ENCODE peak calls at places on chromosomes 5 and 9, in eight cellular contexts. S is kidney; T is heart left ventricle; Q is effector memory CD4-positive, alpha-beta T cell; R is tibial nerve; P is sigmoid colon; C is SK-N-SH; B is colonic mucosa. G is an unnamed sample.

GRCh38 chr5:77893225-77893860 is 117.2 kb upstream of the TBCA start:
- DNase-seq in R (no peak), C (no peak), T (no peak), P (no peak), B (peak; percentile 27), S (no peak), Q (no peak), G (no peak)

GRCh38 chr9:93183663-93184438 is at the start of gene WNK2:
- DNase-seq in P (no peak), R (no peak), C (peak; percentile 96), T (no peak), S (peak; percentile 67), Q (peak; percentile 17), B (peak; percentile 63), G (no peak)

GRCh38 chr5:81748556-81748955 is 2.3 kb downstream of the SSBP2 start:
- DNase-seq in S (no peak), T (no peak), C (no peak), R (no peak), Q (no peak), P (no peak), B (no peak), G (no peak)

GRCh38 chr5:134524826-134525686 is at the start of gene JADE2:
- DNase-seq in P (peak; percentile 89), B (peak; percentile 79), R (peak; percentile 64), T (peak; percentile 72), C (peak; percentile 86), Q (peak; percentile 74), S (peak; percentile 95), G (peak; percentile 78)

GRCh38 chr5:96548941-96549340 is 113.2 kb upstream of the CAST start:
- DNase-seq in Q (no peak), T (no peak), B (no peak), S (no peak), P (no peak), R (no peak), C (peak; percentile 16), G (no peak)

GRCh38 chr5:173056783-173057061 is 570 bp downstream of the CREBRF start:
- DNase-seq in R (no peak), B (no peak), S (no peak), C (peak; percentile 88), T (no peak), Q (no peak), P (no peak), G (no peak)

GRCh38 chr5:97182571-97183099 is 412 bp downstream of the RIOK2 start:
- DNase-seq in B (no peak), P (no peak), C (peak; percentile 8), R (no peak), Q (no peak), T (no peak), S (no peak), G (no peak)

GRCh38 chr5:93721045-93721444 is 20.4 kb downstream of the POU5F2 start:
- DNase-seq in T (no peak), B (no peak), C (no peak), Q (no peak), P (no peak), S (no peak), R (no peak), G (no peak)

GRCh38 chr9:76687861-76688374 is 76.3 kb upstream of the PCA3 start:
- DNase-seq in P (no peak), T (no peak), R (no peak), B (no peak), Q (no peak), S (no peak), C (no peak), G (no peak)

GRCh38 chr9:113695901-113696300 is 180.2 kb upstream of the ZNF618 start:
- DNase-seq in T (no peak), B (no peak), S (no peak), P (no peak), C (no peak), Q (no peak), R (no peak), G (no peak)

GRCh38 chr5:82346376-82347212 is 68.4 kb upstream of the RPS23 start:
- DNase-seq in P (no peak), C (no peak), T (no peak), R (no peak), B (no peak), Q (no peak), S (peak; percentile 67), G (no peak)

GRCh38 chr5:133738271-133738670 is 125.9 kb upstream of the FSTL4 start:
- DNase-seq in T (peak; percentile 0), S (no peak), B (no peak), C (no peak), Q (no peak), R (no peak), P (no peak), G (no peak)

DNA sequence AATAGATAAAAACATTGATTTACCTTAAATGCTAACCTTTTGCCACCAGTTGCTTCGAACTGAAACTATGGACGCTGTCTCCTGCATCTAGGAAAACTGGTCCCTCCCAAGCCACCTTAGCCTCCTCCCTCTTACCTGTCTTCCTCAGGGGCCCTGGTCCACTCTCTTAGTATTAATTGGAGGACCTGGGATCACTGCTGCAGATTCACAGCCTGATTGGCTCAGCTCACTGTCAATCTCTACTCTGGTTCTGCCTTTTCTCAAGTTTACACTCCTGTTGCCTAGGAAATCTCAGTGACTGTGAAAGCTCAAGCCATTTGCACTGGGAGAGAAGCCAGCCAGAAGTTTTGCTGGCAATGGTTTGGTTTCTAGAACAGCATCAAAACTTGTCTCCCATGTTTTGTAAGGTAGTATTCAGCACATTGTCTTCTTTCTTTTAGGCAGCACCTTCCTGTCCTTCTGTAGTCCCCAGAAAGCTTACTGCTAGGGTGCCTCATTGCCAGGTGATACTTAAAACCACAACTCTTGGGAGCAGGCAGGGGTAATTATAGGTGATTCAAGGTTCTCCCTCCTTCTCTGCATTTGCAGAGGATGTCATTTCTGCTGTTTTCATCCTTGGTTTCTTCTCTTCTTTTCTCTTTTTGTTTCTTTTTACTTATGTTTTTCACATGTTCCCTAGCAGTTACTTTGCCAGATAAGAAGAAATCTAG is at the start of gene CAPSL:
- DNase-seq in B (peak; percentile 27), R (peak; percentile 12), Q (no peak), T (no peak), S (no peak), C (peak; percentile 24), P (peak; percentile 68), G (no peak)
- H3K4me3 ChIP-seq in B (no peak within 1 kb of the TSS), R (no peak within 1 kb of the TSS), Q (no peak within 1 kb of the TSS), T (no peak within 1 kb of the TSS), S (peak within 1 kb of the TSS; percentile 42), C (no peak within 1 kb of the TSS), P (no peak within 1 kb of the TSS), G (no peak within 1 kb of the TSS)

DNA sequence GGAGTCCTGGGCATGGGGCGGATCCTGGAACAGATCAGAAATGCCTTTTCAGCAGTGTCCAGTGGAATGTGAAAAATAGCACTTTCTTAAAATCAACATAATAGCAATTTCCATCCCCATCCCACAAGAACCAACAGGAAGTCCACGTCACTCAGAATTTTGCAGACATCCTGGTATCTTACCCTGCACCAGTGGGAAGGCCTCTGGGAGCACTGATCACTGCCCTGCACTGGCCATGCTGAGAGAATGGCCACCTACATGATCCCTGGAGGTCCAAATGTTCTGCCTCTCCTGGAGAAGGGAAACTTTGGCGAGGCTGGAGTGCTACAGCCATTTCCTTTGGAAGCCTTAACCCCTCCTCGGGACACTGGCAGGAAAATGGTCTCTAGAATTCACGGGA is 173.8 kb downstream of the SGCD start:
- DNase-seq in R (no peak), Q (no peak), S (no peak), C (no peak), T (no peak), B (no peak), P (no peak), G (no peak)
- H3K36me3 ChIP-seq in R (no peaks in the 10 kb centered on the region), Q (no peaks in the 10 kb centered on the region), S (no peaks in the 10 kb centered on the region), C (no peaks in the 10 kb centered on the region), T (no peaks in the 10 kb centered on the region), B (no peaks in the 10 kb centered on the region), P (no peaks in the 10 kb centered on the region), G (no peaks in the 10 kb centered on the region)

DNA sequence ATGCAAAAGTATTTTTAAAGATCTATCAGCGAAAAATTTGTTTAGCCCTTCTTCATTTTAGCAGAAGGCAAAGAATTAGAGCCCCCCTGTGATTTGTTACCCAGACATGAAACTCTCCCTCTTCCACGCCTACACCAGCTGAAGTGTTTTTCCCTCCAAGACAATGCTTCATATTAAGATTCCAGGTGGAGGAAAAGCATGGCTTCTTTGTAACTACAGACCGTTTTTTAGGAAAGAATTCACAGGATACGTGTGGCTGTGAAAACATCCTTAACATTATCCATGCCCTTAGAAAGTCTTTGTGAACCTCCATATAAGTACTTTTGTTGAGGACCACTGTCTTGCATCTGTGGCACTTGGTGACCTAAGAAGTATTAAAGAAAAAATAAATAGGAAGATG is 121.8 kb upstream of the MTAP start:
- DNase-seq in S (no peak), B (no peak), P (no peak), T (no peak), C (no peak), Q (no peak), R (no peak), G (no peak)
- H3K4me1 ChIP-seq in S (no peaks in the 10 kb centered on the region), B (no peaks in the 10 kb centered on the region), P (no peaks in the 10 kb centered on the region), T (no peaks in the 10 kb centered on the region), C (no peaks in the 10 kb centered on the region), Q (no peaks in the 10 kb centered on the region), R (no peaks in the 10 kb centered on the region), G (no peaks in the 10 kb centered on the region)

GRCh38 chr9:23779220-23779619 is 46.8 kb downstream of the ELAVL2 start:
- DNase-seq in T (no peak), C (no peak), S (no peak), R (no peak), B (peak; percentile 45), P (no peak), Q (no peak), G (no peak)
- H3K4me3 ChIP-seq in T (no peak overlapping the region), C (no peak overlapping the region), S (no peak overlapping the region), R (no peak overlapping the region), B (no peak overlapping the region), P (no peak overlapping the region), Q (no peak overlapping the region), G (no peak overlapping the region)

GRCh38 chr5:175508896-175509295 is 30.5 kb downstream of the SFXN1 start:
- DNase-seq in C (no peak), S (no peak), R (no peak), Q (no peak), B (no peak), T (no peak), P (no peak), G (no peak)

GRCh38 chr5:175513726-175514125 is 35.4 kb downstream of the SFXN1 start:
- DNase-seq in B (no peak), Q (no peak), C (no peak), R (no peak), S (no peak), T (no peak), P (no peak), G (no peak)

GRCh38 chr5:175517824-175518450 is 39.6 kb downstream of the SFXN1 start:
- DNase-seq in P (no peak), T (no peak), R (no peak), Q (peak; percentile 14), C (no peak), B (no peak), S (no peak), G (no peak)

GRCh38 chr5:175516933-175517823 is 38.8 kb downstream of the SFXN1 start:
- DNase-seq in T (no peak), C (no peak), P (no peak), R (no peak), Q (no peak), B (no peak), S (no peak), G (no peak)

DNA sequence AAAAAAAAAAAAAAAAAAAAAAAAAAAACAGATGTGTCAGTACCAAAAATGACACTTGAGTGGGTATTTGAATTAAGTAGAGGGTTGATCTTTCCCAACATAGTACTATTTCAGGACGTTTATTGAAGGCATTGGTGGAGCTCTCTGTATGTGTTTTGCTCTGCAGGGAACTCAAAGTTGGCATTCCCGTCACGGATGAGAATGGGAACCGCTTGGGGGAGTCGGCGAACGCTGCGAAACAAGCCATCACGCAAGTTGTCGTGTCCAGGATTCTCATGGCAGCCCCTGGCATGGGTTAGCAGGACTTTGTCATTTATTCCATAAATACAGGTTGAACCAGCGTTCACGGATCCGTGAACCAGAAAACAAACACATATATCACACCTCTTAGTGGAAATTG is 34.9 kb downstream of the SFXN1 start:
- DNase-seq in C (no peak), Q (no peak), B (no peak), T (no peak), R (no peak), P (no peak), S (no peak), G (no peak)
- H3K36me3 ChIP-seq in C (peaks cover 88% of the 10 kb centered on the region), Q (peaks cover 58% of the 10 kb centered on the region), B (peaks cover 17% of the 10 kb centered on the region), T (peaks cover 35% of the 10 kb centered on the region), R (no peaks in the 10 kb centered on the region), P (peaks cover 24% of the 10 kb centered on the region), S (peaks cover 80% of the 10 kb centered on the region), G (peaks cover 88% of the 10 kb centered on the region)

G was measured in tibial artery.